ENCODE peak calls at places on chromosomes 6 and 20, in ten cellular contexts. One of them, this sample, is unnamed.

GRCh38 chr20:33922224-33922623 is 71.5 kb upstream of the RALY start:
- DNase-seq in adrenal gland: no peak
- DNase-seq in left ventricle myocardium inferior: no peak
- DNase-seq in hepatocyte: no peak
- DNase-seq in A549: no peak
- DNase-seq in ovary: no peak
- DNase-seq in AG04450: no peak
- DNase-seq in A673: no peak
- DNase-seq in cardiac muscle cell: no peak
- DNase-seq in lung: no peak
- DNase-seq in this sample: no peak

GRCh38 chr6:97322226-97322625 is 39.2 kb upstream of the MMS22L start:
- DNase-seq in adrenal gland: no peak
- DNase-seq in left ventricle myocardium inferior: no peak
- DNase-seq in hepatocyte: no peak
- DNase-seq in A549: no peak
- DNase-seq in ovary: no peak
- DNase-seq in AG04450: no peak
- DNase-seq in A673: no peak
- DNase-seq in cardiac muscle cell: no peak
- DNase-seq in lung: no peak
- DNase-seq in this sample: no peak

GRCh38 chr6:16286151-16286522 is 47.8 kb downstream of the GMPR start:
- DNase-seq in adrenal gland: no peak
- DNase-seq in left ventricle myocardium inferior: no peak
- DNase-seq in hepatocyte: peak; percentile 75
- DNase-seq in A549: peak; percentile 55
- DNase-seq in ovary: no peak
- DNase-seq in AG04450: no peak
- DNase-seq in A673: peak; percentile 77
- DNase-seq in cardiac muscle cell: peak; percentile 69
- DNase-seq in lung: no peak
- DNase-seq in this sample: peak; percentile 28

GRCh38 chr6:17276766-17277165 is 4.4 kb upstream of the RBM24 start:
- DNase-seq in adrenal gland: no peak
- DNase-seq in left ventricle myocardium inferior: peak; percentile 32
- DNase-seq in hepatocyte: no peak
- DNase-seq in A549: no peak
- DNase-seq in ovary: no peak
- DNase-seq in AG04450: no peak
- DNase-seq in A673: no peak
- DNase-seq in cardiac muscle cell: no peak
- DNase-seq in lung: no peak
- DNase-seq in this sample: no peak

GRCh38 chr20:16541226-16541625 is 32.0 kb downstream of the KIF16B start:
- DNase-seq in adrenal gland: peak; percentile 95
- DNase-seq in left ventricle myocardium inferior: peak; percentile 61
- DNase-seq in hepatocyte: no peak
- DNase-seq in A549: no peak
- DNase-seq in ovary: no peak
- DNase-seq in AG04450: no peak
- DNase-seq in A673: no peak
- DNase-seq in cardiac muscle cell: no peak
- DNase-seq in lung: no peak
- DNase-seq in this sample: no peak

GRCh38 chr20:60137657-60138245 is 179.5 kb downstream of the CDH26 start:
- DNase-seq in adrenal gland: peak; percentile 54
- DNase-seq in left ventricle myocardium inferior: no peak
- DNase-seq in hepatocyte: no peak
- DNase-seq in A549: peak; percentile 11
- DNase-seq in ovary: no peak
- DNase-seq in AG04450: no peak
- DNase-seq in A673: peak; percentile 80
- DNase-seq in cardiac muscle cell: no peak
- DNase-seq in lung: no peak
- DNase-seq in this sample: no peak

GRCh38 chr6:114362957-114363356 is 20.1 kb upstream of the HS3ST5 start:
- DNase-seq in adrenal gland: no peak
- DNase-seq in left ventricle myocardium inferior: no peak
- DNase-seq in hepatocyte: no peak
- DNase-seq in A549: no peak
- DNase-seq in ovary: no peak
- DNase-seq in AG04450: no peak
- DNase-seq in A673: no peak
- DNase-seq in cardiac muscle cell: no peak
- DNase-seq in lung: no peak
- DNase-seq in this sample: no peak

GRCh38 chr20:10131612-10132345 is 86.9 kb upstream of the SNAP25 start:
- DNase-seq in adrenal gland: peak; percentile 90
- DNase-seq in left ventricle myocardium inferior: peak; percentile 64
- DNase-seq in hepatocyte: peak; percentile 63
- DNase-seq in A549: peak; percentile 37
- DNase-seq in ovary: peak; percentile 87
- DNase-seq in AG04450: peak; percentile 44
- DNase-seq in A673: peak; percentile 17
- DNase-seq in cardiac muscle cell: peak; percentile 83
- DNase-seq in lung: no peak
- DNase-seq in this sample: no peak

GRCh38 chr6:53159558-53159957 is 10.9 kb upstream of the GCM1 start:
- DNase-seq in adrenal gland: no peak
- DNase-seq in left ventricle myocardium inferior: no peak
- DNase-seq in hepatocyte: no peak
- DNase-seq in A549: peak; percentile 12
- DNase-seq in ovary: no peak
- DNase-seq in AG04450: no peak
- DNase-seq in A673: peak; percentile 13
- DNase-seq in cardiac muscle cell: peak; percentile 3
- DNase-seq in lung: no peak
- DNase-seq in this sample: no peak

GRCh38 chr20:55365745-55366144 is 639.6 kb downstream of the CBLN4 start:
- DNase-seq in adrenal gland: no peak
- DNase-seq in left ventricle myocardium inferior: no peak
- DNase-seq in hepatocyte: no peak
- DNase-seq in A549: no peak
- DNase-seq in ovary: no peak
- DNase-seq in AG04450: no peak
- DNase-seq in A673: no peak
- DNase-seq in cardiac muscle cell: no peak
- DNase-seq in lung: no peak
- DNase-seq in this sample: no peak

GRCh38 chr6:82033631-82034211 is 213.8 kb downstream of the IBTK start:
- DNase-seq in adrenal gland: peak; percentile 58
- DNase-seq in left ventricle myocardium inferior: peak; percentile 46
- DNase-seq in hepatocyte: no peak
- DNase-seq in A549: no peak
- DNase-seq in ovary: no peak
- DNase-seq in AG04450: no peak
- DNase-seq in A673: no peak
- DNase-seq in cardiac muscle cell: peak; percentile 66
- DNase-seq in lung: no peak
- DNase-seq in this sample: no peak

GRCh38 chr6:137216875-137217553 is 2.2 kb downstream of the IFNGR1 start:
- DNase-seq in adrenal gland: no peak
- DNase-seq in left ventricle myocardium inferior: no peak
- DNase-seq in hepatocyte: no peak
- DNase-seq in A549: no peak
- DNase-seq in ovary: no peak
- DNase-seq in AG04450: no peak
- DNase-seq in A673: no peak
- DNase-seq in cardiac muscle cell: no peak
- DNase-seq in lung: no peak
- DNase-seq in this sample: no peak

GRCh38 chr6:148776321-148776966 is 29.6 kb downstream of the UST start:
- DNase-seq in adrenal gland: no peak
- DNase-seq in left ventricle myocardium inferior: no peak
- DNase-seq in hepatocyte: no peak
- DNase-seq in A549: peak; percentile 26
- DNase-seq in ovary: no peak
- DNase-seq in AG04450: peak; percentile 39
- DNase-seq in A673: no peak
- DNase-seq in cardiac muscle cell: peak; percentile 88
- DNase-seq in lung: no peak
- DNase-seq in this sample: no peak

GRCh38 chr6:24352434-24352833 is 5.4 kb downstream of the DCDC2 start:
- DNase-seq in adrenal gland: no peak
- DNase-seq in left ventricle myocardium inferior: no peak
- DNase-seq in hepatocyte: no peak
- DNase-seq in A549: no peak
- DNase-seq in ovary: no peak
- DNase-seq in AG04450: no peak
- DNase-seq in A673: no peak
- DNase-seq in cardiac muscle cell: no peak
- DNase-seq in lung: no peak
- DNase-seq in this sample: no peak

GRCh38 chr6:34315780-34316179 is 67.0 kb upstream of the SMIM29 start:
- DNase-seq in adrenal gland: no peak
- DNase-seq in left ventricle myocardium inferior: no peak
- DNase-seq in hepatocyte: no peak
- DNase-seq in A549: no peak
- DNase-seq in ovary: no peak
- DNase-seq in AG04450: no peak
- DNase-seq in A673: no peak
- DNase-seq in cardiac muscle cell: no peak
- DNase-seq in lung: no peak
- DNase-seq in this sample: no peak

GRCh38 chr6:131831392-131831791 is 23.6 kb downstream of the ENPP1 start:
- DNase-seq in adrenal gland: no peak
- DNase-seq in left ventricle myocardium inferior: no peak
- DNase-seq in hepatocyte: no peak
- DNase-seq in A549: no peak
- DNase-seq in ovary: no peak
- DNase-seq in AG04450: no peak
- DNase-seq in A673: peak; percentile 33
- DNase-seq in cardiac muscle cell: peak; percentile 18
- DNase-seq in lung: no peak
- DNase-seq in this sample: no peak

GRCh38 chr6:34460796-34461507 is 4.9 kb upstream of the PACSIN1 start:
- DNase-seq in adrenal gland: peak; percentile 84
- DNase-seq in left ventricle myocardium inferior: no peak
- DNase-seq in hepatocyte: no peak
- DNase-seq in A549: no peak
- DNase-seq in ovary: no peak
- DNase-seq in AG04450: no peak
- DNase-seq in A673: no peak
- DNase-seq in cardiac muscle cell: no peak
- DNase-seq in lung: no peak
- DNase-seq in this sample: no peak

GRCh38 chr6:149405823-149406765 is 6.0 kb downstream of the SUMO4 start:
- DNase-seq in adrenal gland: no peak
- DNase-seq in left ventricle myocardium inferior: no peak
- DNase-seq in hepatocyte: no peak
- DNase-seq in A549: no peak
- DNase-seq in ovary: no peak
- DNase-seq in AG04450: no peak
- DNase-seq in A673: peak; percentile 26
- DNase-seq in cardiac muscle cell: peak; percentile 71
- DNase-seq in lung: no peak
- DNase-seq in this sample: no peak

GRCh38 chr6:158037021-158037420 is 55.4 kb downstream of the SYNJ2 start:
- DNase-seq in adrenal gland: peak; percentile 42
- DNase-seq in left ventricle myocardium inferior: peak; percentile 7
- DNase-seq in hepatocyte: no peak
- DNase-seq in A549: no peak
- DNase-seq in ovary: no peak
- DNase-seq in AG04450: no peak
- DNase-seq in A673: no peak
- DNase-seq in cardiac muscle cell: no peak
- DNase-seq in lung: no peak
- DNase-seq in this sample: no peak
- H3K27ac ChIP-seq in adrenal gland: no peak overlapping the region
- H3K27ac ChIP-seq in left ventricle myocardium inferior: no peak overlapping the region
- H3K27ac ChIP-seq in hepatocyte: no peak overlapping the region
- H3K27ac ChIP-seq in A549: peak overlapping the region; percentile 94
- H3K27ac ChIP-seq in ovary: no peak overlapping the region
- H3K27ac ChIP-seq in AG04450: no peak overlapping the region
- H3K27ac ChIP-seq in A673: no peak overlapping the region
- H3K27ac ChIP-seq in cardiac muscle cell: no peak overlapping the region
- H3K27ac ChIP-seq in lung: no peak overlapping the region
- H3K27ac ChIP-seq in this sample: peak overlapping the region; percentile 72

DNA sequence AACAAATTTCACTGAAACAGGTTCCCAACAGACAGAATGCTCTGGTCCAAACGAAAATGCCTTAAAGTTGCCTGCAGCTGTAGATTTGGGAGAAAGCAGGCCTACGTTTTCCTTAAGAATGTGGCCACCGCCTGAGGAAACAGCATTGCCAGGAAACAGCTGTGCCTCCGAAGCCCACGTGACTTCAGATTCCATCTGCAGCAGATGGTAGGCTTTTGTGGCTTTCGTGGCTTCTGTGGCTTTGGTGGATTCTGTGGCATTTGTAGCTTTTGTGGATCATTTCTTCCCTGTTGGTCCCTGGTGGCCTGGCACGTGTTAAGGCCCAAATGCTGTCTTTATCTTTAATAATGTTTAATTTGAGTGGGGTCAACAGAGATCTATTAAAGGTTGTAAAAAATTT is 222.9 kb downstream of the TTLL2 start:
- DNase-seq in adrenal gland: peak; percentile 41
- DNase-seq in left ventricle myocardium inferior: no peak
- DNase-seq in hepatocyte: no peak
- DNase-seq in A549: no peak
- DNase-seq in ovary: peak; percentile 55
- DNase-seq in AG04450: no peak
- DNase-seq in A673: peak; percentile 14
- DNase-seq in cardiac muscle cell: peak; percentile 87
- DNase-seq in lung: no peak
- DNase-seq in this sample: no peak
- H3K27ac ChIP-seq in adrenal gland: no peak overlapping the region
- H3K27ac ChIP-seq in left ventricle myocardium inferior: peak overlapping the region; percentile 73
- H3K27ac ChIP-seq in hepatocyte: no peak overlapping the region
- H3K27ac ChIP-seq in A549: no peak overlapping the region
- H3K27ac ChIP-seq in ovary: no peak overlapping the region
- H3K27ac ChIP-seq in AG04450: no peak overlapping the region
- H3K27ac ChIP-seq in A673: no peak overlapping the region
- H3K27ac ChIP-seq in cardiac muscle cell: no peak overlapping the region
- H3K27ac ChIP-seq in lung: no peak overlapping the region
- H3K27ac ChIP-seq in this sample: no peak overlapping the region

DNA sequence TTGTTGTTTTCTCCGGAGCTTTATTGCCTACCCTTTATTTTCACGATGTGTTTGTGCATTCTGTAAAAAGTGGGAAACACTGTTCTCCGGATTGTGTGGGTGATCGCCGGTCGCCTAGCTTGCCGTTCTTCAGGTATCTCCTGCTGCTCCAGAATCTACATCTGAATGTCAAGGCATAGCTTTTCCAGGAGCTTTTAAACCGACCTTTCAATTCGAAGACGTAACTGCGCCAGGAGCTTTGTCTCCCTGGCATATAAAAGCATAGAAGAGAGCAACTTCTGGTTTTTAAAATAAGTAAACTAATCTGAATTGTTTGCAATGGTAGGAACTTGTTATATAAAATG is 96.0 kb downstream of the HFE start:
- DNase-seq in adrenal gland: no peak
- DNase-seq in left ventricle myocardium inferior: no peak
- DNase-seq in hepatocyte: no peak
- DNase-seq in A549: no peak
- DNase-seq in ovary: no peak
- DNase-seq in AG04450: no peak
- DNase-seq in A673: no peak
- DNase-seq in cardiac muscle cell: no peak
- DNase-seq in lung: no peak
- DNase-seq in this sample: peak; percentile 47
- H3K27ac ChIP-seq in adrenal gland: peak overlapping the region; percentile 67
- H3K27ac ChIP-seq in left ventricle myocardium inferior: peak overlapping the region; percentile 90
- H3K27ac ChIP-seq in hepatocyte: peak overlapping the region; percentile 70
- H3K27ac ChIP-seq in A549: peak overlapping the region; percentile 87
- H3K27ac ChIP-seq in ovary: no peak overlapping the region
- H3K27ac ChIP-seq in AG04450: peak overlapping the region; percentile 42
- H3K27ac ChIP-seq in A673: peak overlapping the region; percentile 68
- H3K27ac ChIP-seq in cardiac muscle cell: peak overlapping the region; percentile 31
- H3K27ac ChIP-seq in lung: peak overlapping the region; percentile 86
- H3K27ac ChIP-seq in this sample: peak overlapping the region; percentile 95

GRCh38 chr6:1854296-1854695 is 244.6 kb downstream of the FOXC1 start:
- DNase-seq in adrenal gland: no peak
- DNase-seq in left ventricle myocardium inferior: no peak
- DNase-seq in hepatocyte: no peak
- DNase-seq in A549: no peak
- DNase-seq in ovary: no peak
- DNase-seq in AG04450: no peak
- DNase-seq in A673: no peak
- DNase-seq in cardiac muscle cell: no peak
- DNase-seq in lung: no peak
- DNase-seq in this sample: no peak
- H3K27ac ChIP-seq in adrenal gland: no peak overlapping the region
- H3K27ac ChIP-seq in left ventricle myocardium inferior: no peak overlapping the region
- H3K27ac ChIP-seq in hepatocyte: no peak overlapping the region
- H3K27ac ChIP-seq in A549: no peak overlapping the region
- H3K27ac ChIP-seq in ovary: no peak overlapping the region
- H3K27ac ChIP-seq in AG04450: no peak overlapping the region
- H3K27ac ChIP-seq in A673: no peak overlapping the region
- H3K27ac ChIP-seq in cardiac muscle cell: no peak overlapping the region
- H3K27ac ChIP-seq in lung: no peak overlapping the region
- H3K27ac ChIP-seq in this sample: no peak overlapping the region